ENCODE peak calls at places on chromosomes 11 and 22, in nine cellular contexts. U is stomach, N is HCT116, E is transverse colon, L is prostate gland, G is endothelial cell of umbilical vein, M is sigmoid colon, T is GM12878, C is breast epithelium. W is an unnamed sample.

GRCh38 chr22:50308597-50308935 is 1.1 kb upstream of the PLXNB2 start:
- DNase-seq in U (no peak), N (no peak), E (peak), L (no peak), G (no peak), M (peak), T (no peak), C (peak), W (peak)

GRCh38 chr11:1880746-1881441 is 10.8 kb downstream of the PRR33 start:
- DNase-seq in U (no peak), N (no peak), E (no peak), L (no peak), G (no peak), M (peak), T (no peak), C (no peak), W (peak)

GRCh38 chr11:12494699-12495098 is 117.3 kb downstream of the PARVA start:
- DNase-seq in U (no peak), N (no peak), E (no peak), L (no peak), G (no peak), M (no peak), T (no peak), C (no peak), W (no peak)

GRCh38 chr22:17237031-17237668 is 17.9 kb upstream of the ADA2 start:
- DNase-seq in U (no peak), N (no peak), E (no peak), L (no peak), G (no peak), M (no peak), T (peak), C (no peak), W (no peak)

GRCh38 chr22:37256075-37256726 is 12.1 kb upstream of the RAC2 start:
- DNase-seq in U (no peak), N (no peak), E (no peak), L (no peak), G (no peak), M (no peak), T (no peak), C (no peak), W (peak)

GRCh38 chr11:123690490-123690889 is 36.1 kb upstream of the SCN3B start:
- DNase-seq in U (no peak), N (no peak), E (no peak), L (no peak), G (no peak), M (no peak), T (no peak), C (no peak), W (no peak)

GRCh38 chr11:63719987-63720386 is 38.7 kb downstream of the RTN3 start:
- DNase-seq in U (no peak), N (no peak), E (no peak), L (no peak), G (no peak), M (no peak), T (no peak), C (no peak), W (no peak)

GRCh38 chr11:1174441-1175370 is 17.0 kb downstream of the MUC5AC start:
- DNase-seq in U (no peak), N (no peak), E (no peak), L (no peak), G (no peak), M (no peak), T (no peak), C (no peak), W (no peak)

GRCh38 chr11:6354651-6355485 is 34.6 kb upstream of the CAVIN3 start:
- DNase-seq in U (no peak), N (no peak), E (no peak), L (no peak), G (peak), M (no peak), T (no peak), C (no peak), W (no peak)

GRCh38 chr11:35165416-35166368 is 26.7 kb downstream of the CD44 start:
- DNase-seq in U (peak), N (no peak), E (peak), L (no peak), G (peak), M (no peak), T (peak), C (peak), W (peak)

GRCh38 chr11:109086931-109087330 is 335.1 kb upstream of the C11orf87 start:
- DNase-seq in U (no peak), N (no peak), E (no peak), L (no peak), G (no peak), M (no peak), T (no peak), C (no peak), W (no peak)

GRCh38 chr11:102806296-102806695 is 8.3 kb upstream of the MMP1 start:
- DNase-seq in U (no peak), N (no peak), E (no peak), L (no peak), G (no peak), M (no peak), T (no peak), C (no peak), W (no peak)

GRCh38 chr11:122360875-122361274 is 244.9 kb upstream of the BLID start:
- DNase-seq in U (no peak), N (no peak), E (no peak), L (no peak), G (no peak), M (no peak), T (no peak), C (no peak), W (no peak)

GRCh38 chr22:32794449-32795213 is 6.9 kb upstream of the TIMP3 start:
- DNase-seq in U (no peak), N (peak), E (no peak), L (no peak), G (no peak), M (no peak), T (no peak), C (no peak), W (no peak)

GRCh38 chr11:16030664-16031063 is 325.7 kb downstream of the SOX6 start:
- DNase-seq in U (no peak), N (no peak), E (no peak), L (no peak), G (no peak), M (no peak), T (no peak), C (no peak), W (no peak)

GRCh38 chr11:77821349-77821851 is 456 bp downstream of the AAMDC start:
- DNase-seq in U (no peak), N (no peak), E (peak), L (peak), G (peak), M (peak), T (no peak), C (no peak), W (peak)

GRCh38 chr11:96338910-96339703 is 3.9 kb downstream of the MAML2 start:
- DNase-seq in U (no peak), N (no peak), E (peak), L (no peak), G (peak), M (peak), T (peak), C (peak), W (peak)

GRCh38 chr11:76649964-76650363 is 20.6 kb downstream of the LRRC32 start:
- DNase-seq in U (no peak), N (no peak), E (no peak), L (no peak), G (no peak), M (peak), T (no peak), C (no peak), W (no peak)

GRCh38 chr11:125662689-125663088 is 18.0 kb downstream of the ACRV1 start:
- DNase-seq in U (no peak), N (no peak), E (no peak), L (no peak), G (no peak), M (no peak), T (no peak), C (no peak), W (no peak)

GRCh38 chr11:13276454-13276851 is 1.1 kb upstream of the BMAL1 start:
- DNase-seq in U (no peak), N (no peak), E (peak), L (no peak), G (no peak), M (no peak), T (no peak), C (no peak), W (no peak)

GRCh38 chr11:41536001-41536568 is 76.6 kb upstream of the LRRC4C start:
- DNase-seq in U (no peak), N (no peak), E (no peak), L (no peak), G (no peak), M (no peak), T (no peak), C (no peak), W (no peak)

GRCh38 chr22:23856721-23857605 is 712 bp upstream of the SLC2A11 start:
- DNase-seq in U (no peak), N (no peak), E (peak), L (peak), G (peak), M (peak), T (no peak), C (peak), W (peak)

GRCh38 chr11:16815047-16815767 is 76.8 kb downstream of the C11orf58 start:
- DNase-seq in U (peak), N (no peak), E (peak), L (peak), G (no peak), M (peak), T (no peak), C (peak), W (peak)

GRCh38 chr22:50320116-50320515 is 6.7 kb downstream of the DENND6B start:
- DNase-seq in U (no peak), N (no peak), E (no peak), L (no peak), G (no peak), M (no peak), T (no peak), C (no peak), W (no peak)

GRCh38 chr22:49096476-49096875 is 731.2 kb downstream of the BRD1 start:
- DNase-seq in U (no peak), N (no peak), E (no peak), L (no peak), G (no peak), M (no peak), T (no peak), C (no peak), W (no peak)

GRCh38 chr11:76701701-76702100 is 31.2 kb upstream of the LRRC32 start:
- DNase-seq in U (no peak), N (no peak), E (no peak), L (no peak), G (no peak), M (no peak), T (no peak), C (no peak), W (peak)

GRCh38 chr11:75565221-75565814 is 3.3 kb downstream of the SERPINH1 start:
- DNase-seq in U (no peak), N (no peak), E (peak), L (no peak), G (peak), M (peak), T (no peak), C (peak), W (no peak)

GRCh38 chr22:24325105-24325757 is 54.6 kb downstream of the SPECC1L start:
- DNase-seq in U (no peak), N (no peak), E (no peak), L (peak), G (peak), M (no peak), T (peak), C (no peak), W (no peak)

GRCh38 chr22:41862530-41863266 is 29.8 kb downstream of the SREBF2 start:
- DNase-seq in U (no peak), N (no peak), E (no peak), L (no peak), G (no peak), M (no peak), T (peak), C (no peak), W (peak)

GRCh38 chr22:30830907-30831306 is 136.2 kb downstream of the OSBP2 start:
- DNase-seq in U (peak), N (peak), E (peak), L (peak), G (peak), M (no peak), T (no peak), C (peak), W (no peak)

GRCh38 chr22:46992121-46992731 is 229.8 kb downstream of the TBC1D22A start:
- DNase-seq in U (no peak), N (no peak), E (no peak), L (no peak), G (no peak), M (no peak), T (no peak), C (no peak), W (no peak)

GRCh38 chr11:34972892-34973291 is 56.5 kb downstream of the PDHX start:
- DNase-seq in U (no peak), N (no peak), E (no peak), L (no peak), G (no peak), M (no peak), T (no peak), C (no peak), W (no peak)

GRCh38 chr11:115226556-115226955 is 277.7 kb downstream of the CADM1 start:
- DNase-seq in U (no peak), N (no peak), E (no peak), L (no peak), G (peak), M (no peak), T (no peak), C (no peak), W (no peak)

GRCh38 chr11:114102993-114103896 is 43.7 kb downstream of the ZBTB16 start:
- DNase-seq in U (no peak), N (no peak), E (no peak), L (no peak), G (no peak), M (peak), T (no peak), C (no peak), W (no peak)

GRCh38 chr22:28137036-28137435 is 218.0 kb upstream of the PITPNB start:
- DNase-seq in U (no peak), N (no peak), E (no peak), L (no peak), G (no peak), M (no peak), T (no peak), C (no peak), W (no peak)
- TF ChIP-seq POLR2AphosphoS5 in U (no peak), N (no peak), E (no peak), L (no peak), G (no peak), M (no peak), T (no peak), C (no peak), W (no peak)

GRCh38 chr11:22472306-22472705 is 134.1 kb downstream of the SLC17A6 start:
- DNase-seq in U (no peak), N (no peak), E (no peak), L (no peak), G (peak), M (no peak), T (no peak), C (no peak), W (no peak)
- TF ChIP-seq CTCF in U (no peak), N (peak), E (no peak), L (no peak), G (peak), M (no peak), T (no peak), C (no peak), W (no peak)

DNA sequence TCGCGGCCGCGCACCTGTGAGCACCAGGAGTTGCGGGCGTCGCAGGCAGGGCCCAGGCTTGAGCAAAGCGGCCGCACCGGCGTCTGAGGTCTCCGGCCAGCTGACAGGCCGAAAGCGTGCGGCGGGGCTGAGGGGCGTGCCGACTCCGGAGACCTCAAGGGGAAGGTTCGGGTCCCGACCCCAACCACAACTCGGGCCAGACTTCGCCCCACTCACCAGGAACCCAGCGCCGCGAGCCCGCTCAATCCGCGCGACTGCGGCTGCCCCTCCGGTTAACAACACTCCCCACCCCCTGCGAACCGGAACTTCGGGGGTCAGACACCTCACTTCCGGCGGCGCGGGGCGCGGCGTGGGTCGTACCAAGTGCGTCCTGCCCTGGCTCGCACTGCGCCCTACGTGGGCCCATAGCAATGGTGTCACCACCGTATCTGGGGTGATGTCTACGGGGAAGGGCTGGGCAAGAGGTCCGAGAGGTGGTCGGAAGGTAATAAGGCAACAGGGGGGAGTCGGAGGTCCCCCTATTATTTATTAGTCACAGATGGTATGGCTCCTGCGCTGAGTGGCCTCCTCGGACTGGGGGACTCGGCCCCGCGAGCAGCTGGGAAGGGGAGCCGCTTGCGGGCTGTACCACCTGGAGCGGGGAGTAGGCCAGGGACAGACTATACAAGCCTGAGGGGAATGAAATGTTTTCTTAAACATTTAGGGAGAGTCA is at the start of gene SYVN1:
- DNase-seq in U (peak), N (peak), E (peak), L (peak), G (peak), M (peak), T (peak), C (peak), W (peak)
- TF ChIP-seq POLR2A in U (peak), N (peak), E (peak), L (peak), G (peak), M (peak), T (peak), C (peak), W (peak)

GRCh38 chr11:92546089-92546488 is 321.5 kb downstream of the FAT3 start:
- DNase-seq in U (no peak), N (no peak), E (no peak), L (no peak), G (no peak), M (no peak), T (no peak), C (no peak), W (no peak)

GRCh38 chr11:92550871-92551270 is 326.3 kb downstream of the FAT3 start:
- DNase-seq in U (no peak), N (no peak), E (no peak), L (no peak), G (no peak), M (no peak), T (no peak), C (no peak), W (no peak)

GRCh38 chr11:92554662-92555061 is 330.0 kb downstream of the FAT3 start:
- DNase-seq in U (no peak), N (no peak), E (no peak), L (no peak), G (no peak), M (no peak), T (no peak), C (no peak), W (no peak)

GRCh38 chr11:92552942-92553341 is 328.3 kb downstream of the FAT3 start:
- DNase-seq in U (no peak), N (no peak), E (no peak), L (no peak), G (no peak), M (no peak), T (no peak), C (no peak), W (no peak)

DNA sequence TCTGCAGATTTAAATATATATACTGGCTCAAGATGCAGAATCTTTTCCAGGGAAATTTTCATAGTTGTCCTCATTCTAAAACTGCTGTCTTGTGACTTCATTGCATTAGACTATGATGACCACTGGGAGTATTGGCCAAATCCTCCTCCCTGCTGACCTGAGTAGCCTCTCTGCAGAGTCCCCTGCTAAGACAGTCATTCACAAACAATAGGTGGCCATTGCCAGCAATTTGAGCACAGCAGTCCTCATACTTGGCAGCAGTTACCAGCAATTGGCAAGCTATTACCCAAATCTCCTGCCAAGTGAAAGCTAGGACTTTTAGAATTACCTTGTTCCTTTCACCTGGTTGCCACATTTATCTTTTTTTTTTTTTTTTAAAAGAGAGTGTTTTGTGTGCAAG is 325.8 kb downstream of the FAT3 start:
- DNase-seq in U (peak), N (no peak), E (no peak), L (peak), G (no peak), M (no peak), T (no peak), C (no peak), W (no peak)
- TF ChIP-seq POLR2AphosphoS5 in U (no peak), N (no peak), E (no peak), L (no peak), G (no peak), M (no peak), T (no peak), C (no peak), W (no peak)

GRCh38 chr22:20154602-20155183 is 3.8 kb upstream of the CCDC188 start:
- DNase-seq in U (no peak), N (no peak), E (no peak), L (no peak), G (no peak), M (no peak), T (no peak), C (no peak), W (no peak)
- TF ChIP-seq CTCF in U (no peak), N (peak), E (peak), L (no peak), G (no peak), M (no peak), T (no peak), C (no peak), W (no peak)

GRCh38 chr11:45805305-45806071 is 539 bp downstream of the SLC35C1 start:
- DNase-seq in U (peak), N (no peak), E (no peak), L (no peak), G (peak), M (peak), T (no peak), C (peak), W (peak)

GRCh38 chr11:45806072-45806933 is 1.4 kb downstream of the SLC35C1 start:
- DNase-seq in U (no peak), N (no peak), E (no peak), L (no peak), G (no peak), M (no peak), T (no peak), C (no peak), W (no peak)

GRCh38 chr11:45803981-45804805 is 756 bp upstream of the SLC35C1 start:
- DNase-seq in U (peak), N (no peak), E (peak), L (peak), G (peak), M (peak), T (no peak), C (peak), W (peak)

GRCh38 chr11:45802531-45803317 is 2.2 kb upstream of the SLC35C1 start:
- DNase-seq in U (peak), N (no peak), E (no peak), L (no peak), G (no peak), M (peak), T (no peak), C (no peak), W (peak)

GRCh38 chr11:45804806-45805304 is at the start of gene SLC35C1:
- DNase-seq in U (peak), N (peak), E (peak), L (peak), G (peak), M (peak), T (peak), C (peak), W (peak)
- TF ChIP-seq POLR2A in U (peak), N (peak), E (peak), L (peak), G (peak), M (peak), T (peak), C (peak), W (peak)

DNA sequence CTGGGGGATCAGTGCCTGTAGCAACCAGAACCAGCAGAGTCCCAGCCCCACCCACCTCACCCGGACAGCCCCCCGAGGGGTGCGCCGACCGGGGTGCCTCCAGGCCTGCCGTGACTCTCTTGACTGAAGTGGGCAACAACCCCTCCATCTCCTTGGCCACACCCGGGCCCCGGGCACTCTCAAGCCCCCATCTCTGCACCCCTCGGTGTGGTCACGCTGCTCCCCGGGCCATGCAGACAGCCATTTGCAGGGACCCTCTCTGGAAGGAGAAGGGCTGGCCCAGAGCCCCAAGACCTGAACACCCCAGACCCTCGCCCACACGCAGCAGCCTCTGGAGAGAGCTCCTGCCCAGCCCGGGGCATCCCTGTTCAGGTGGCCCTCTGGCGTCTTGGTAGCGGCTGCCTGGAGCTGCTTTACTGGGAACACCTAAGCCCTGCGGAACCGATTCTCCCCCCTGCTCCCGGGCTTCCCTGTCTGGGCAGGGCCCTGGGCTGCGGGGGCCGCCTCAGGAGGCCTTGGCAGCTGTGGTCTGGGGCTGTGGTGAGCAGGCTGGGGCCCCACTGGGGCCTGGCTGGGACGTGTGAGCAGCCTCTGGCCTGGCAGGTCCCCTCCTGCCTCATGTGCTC is 84.9 kb downstream of the WNT7B start:
- DNase-seq in U (no peak), N (no peak), E (no peak), L (no peak), G (no peak), M (no peak), T (no peak), C (no peak), W (peak)
- TF ChIP-seq POLR2AphosphoS5 in U (no peak), N (no peak), E (no peak), L (no peak), G (no peak), M (no peak), T (no peak), C (no peak), W (no peak)

W was measured in spleen.